ENCODE peak calls at places on chromosomes 13 and 19, in six cellular contexts. A, U, V, G, E and R are unnamed samples.

GRCh38 chr19:16671652-16672274 is 10.8 kb downstream of the TMEM38A start:
- DNase-seq in A (no peak), V (no peak), U (no peak), E (no peak), G (no peak), R (no peak)

GRCh38 chr13:20190481-20191310 is 2.0 kb downstream of the GJB2 start:
- DNase-seq in U (no peak), G (no peak), V (peak), A (no peak), E (peak), R (peak)

GRCh38 chr19:9597027-9597426 is 12.7 kb upstream of the ZNF121 start:
- DNase-seq in E (peak), U (no peak), G (no peak), V (peak), A (no peak), R (peak)

GRCh38 chr13:49679244-49679643 is 12.0 kb downstream of the EBPL start:
- DNase-seq in G (no peak), A (peak), E (no peak), U (no peak), V (no peak), R (peak)

GRCh38 chr19:12937243-12938053 is 961 bp upstream of the CALR start:
- DNase-seq in G (no peak), A (peak), U (peak), E (no peak), V (peak), R (no peak)

GRCh38 chr19:2488942-2489731 is 13.2 kb downstream of the GADD45B start:
- DNase-seq in G (no peak), E (no peak), A (no peak), U (no peak), V (no peak), R (peak)

GRCh38 chr19:46503848-46504453 is 8.3 kb upstream of the PNMA8B start:
- DNase-seq in A (no peak), E (no peak), V (no peak), U (no peak), G (no peak), R (no peak)

GRCh38 chr19:42309686-42310085 is 3.4 kb upstream of the TMEM145 start:
- DNase-seq in A (no peak), G (no peak), V (no peak), U (no peak), E (no peak), R (no peak)

GRCh38 chr19:2176336-2176994 is 12.7 kb downstream of the DOT1L start:
- DNase-seq in V (no peak), G (no peak), A (no peak), U (no peak), E (peak), R (peak)